ENCODE peak calls at places on chromosomes 7 and 10, in eight cellular contexts. X is H7; Y is right cardiac atrium; Q is NCI-H774; A is mucosa of gallbladder; J is COR-L47; Z is stimulated activated CD8-positive, alpha-beta memory T cell treated with anti-CD3 and anti-CD28 coated beads, Interleukin-4, amount 100 ng/mL, for 48 hours; G is Calu3. H is an unnamed sample.

GRCh38 chr7:407706-408539 is 111.7 kb downstream of the PDGFA start:
- DNase-seq in X (no peak), Y (no peak), Q (no peak), A (no peak), J (no peak), Z (no peak), G (no peak), H (no peak)

GRCh38 chr10:118960166-118961090 is 69.1 kb upstream of the NANOS1 start:
- DNase-seq in X (no peak), Y (no peak), Q (no peak), A (no peak), J (no peak), Z (no peak), G (no peak), H (peak; percentile 75)

GRCh38 chr7:48337012-48337621 is 165.9 kb downstream of the ABCA13 start:
- DNase-seq in X (peak; percentile 61), Y (no peak), Q (no peak), A (no peak), J (peak; percentile 40), Z (no peak), G (peak; percentile 47), H (no peak)

GRCh38 chr10:56212951-56213350 is 148.1 kb downstream of the ZWINT start:
- DNase-seq in X (no peak), Y (no peak), Q (no peak), A (no peak), J (no peak), Z (no peak), G (no peak), H (no peak)

GRCh38 chr7:152435384-152436278 is at the start of gene KMT2C:
- DNase-seq in X (peak; percentile 90), Y (peak; percentile 86), Q (peak; percentile 67), A (peak; percentile 45), J (peak; percentile 58), Z (peak; percentile 57), G (peak; percentile 51), H (peak; percentile 76)

GRCh38 chr10:44724415-44725174 is 186.5 kb upstream of the TMEM72 start:
- DNase-seq in X (no peak), Y (peak; percentile 41), Q (no peak), A (no peak), J (no peak), Z (no peak), G (no peak), H (no peak)

GRCh38 chr10:11685787-11686218 is 56.4 kb upstream of the ECHDC3 start:
- DNase-seq in X (no peak), Y (peak; percentile 90), Q (peak; percentile 39), A (peak; percentile 82), J (peak; percentile 70), Z (peak; percentile 29), G (peak; percentile 72), H (peak; percentile 91)

GRCh38 chr7:68406480-68406879 is 1191.8 kb upstream of the AUTS2 start:
- DNase-seq in X (no peak), Y (no peak), Q (no peak), A (no peak), J (no peak), Z (no peak), G (no peak), H (no peak)

GRCh38 chr7:141071260-141071854 is 2.5 kb upstream of the TMEM178B start:
- DNase-seq in X (peak; percentile 84), Y (peak; percentile 77), Q (peak; percentile 88), A (no peak), J (peak; percentile 90), Z (peak; percentile 65), G (peak; percentile 43), H (no peak)

GRCh38 chr7:76262683-76263402 is 39.6 kb upstream of the HSPB1 start:
- DNase-seq in X (peak; percentile 58), Y (peak; percentile 71), Q (peak; percentile 41), A (peak; percentile 50), J (peak; percentile 77), Z (peak; percentile 56), G (peak; percentile 59), H (no peak)

GRCh38 chr7:141884544-141885227 is 31.5 kb upstream of the OR9A4 start:
- DNase-seq in X (no peak), Y (no peak), Q (no peak), A (no peak), J (no peak), Z (no peak), G (no peak), H (no peak)

GRCh38 chr10:117884088-117884487 is 162.7 kb downstream of the RAB11FIP2 start:
- DNase-seq in X (no peak), Y (no peak), Q (no peak), A (no peak), J (no peak), Z (no peak), G (no peak), H (no peak)

GRCh38 chr7:38369816-38370493 is 96.5 kb upstream of the TARP start:
- DNase-seq in X (peak; percentile 69), Y (peak; percentile 95), Q (peak; percentile 61), A (peak; percentile 86), J (peak; percentile 51), Z (peak; percentile 92), G (peak; percentile 95), H (peak; percentile 80)

GRCh38 chr10:110040767-110041478 is 33.1 kb downstream of the ADD3 start:
- DNase-seq in X (no peak), Y (no peak), Q (no peak), A (no peak), J (no peak), Z (no peak), G (no peak), H (no peak)

GRCh38 chr10:120184547-120185337 is 272.3 kb upstream of the PLPP4 start:
- DNase-seq in X (peak; percentile 57), Y (no peak), Q (no peak), A (no peak), J (peak; percentile 35), Z (no peak), G (no peak), H (no peak)

GRCh38 chr10:77756319-77757232 is 119.0 kb upstream of the KCNMA1 start:
- DNase-seq in X (peak; percentile 81), Y (no peak), Q (peak; percentile 35), A (peak; percentile 34), J (peak; percentile 13), Z (peak; percentile 45), G (peak; percentile 64), H (no peak)

GRCh38 chr10:87918254-87918859 is 54.9 kb downstream of the PTEN start:
- DNase-seq in X (no peak), Y (no peak), Q (no peak), A (no peak), J (no peak), Z (no peak), G (no peak), H (no peak)

GRCh38 chr7:155810607-155811559 is 1.4 kb downstream of the SHH start:
- DNase-seq in X (peak; percentile 70), Y (no peak), Q (no peak), A (no peak), J (no peak), Z (no peak), G (no peak), H (no peak)

GRCh38 chr10:47403401-47404318 is 19.6 kb upstream of the ZNF488 start:
- DNase-seq in X (no peak), Y (no peak), Q (no peak), A (no peak), J (no peak), Z (no peak), G (no peak), H (no peak)

GRCh38 chr10:110794808-110795207 is 76.9 kb upstream of the PDCD4 start:
- DNase-seq in X (no peak), Y (peak; percentile 83), Q (peak; percentile 83), A (no peak), J (no peak), Z (no peak), G (no peak), H (no peak)

GRCh38 chr10:95560288-95561199 is 627 bp downstream of the SORBS1 start:
- DNase-seq in X (peak; percentile 87), Y (peak; percentile 75), Q (no peak), A (peak; percentile 35), J (peak; percentile 20), Z (peak; percentile 57), G (peak; percentile 38), H (peak; percentile 53)

GRCh38 chr10:129951251-129951808 is 12.7 kb downstream of the EBF3 start:
- DNase-seq in X (no peak), Y (peak; percentile 50), Q (no peak), A (no peak), J (no peak), Z (no peak), G (no peak), H (no peak)

GRCh38 chr7:129110575-129111376 is 33.7 kb upstream of the TSPAN33 start:
- DNase-seq in X (peak; percentile 64), Y (no peak), Q (no peak), A (no peak), J (peak; percentile 67), Z (no peak), G (peak; percentile 14), H (no peak)

GRCh38 chr7:111210043-111210442 is 119.1 kb downstream of the LRRN3 start:
- DNase-seq in X (no peak), Y (no peak), Q (no peak), A (no peak), J (no peak), Z (no peak), G (no peak), H (no peak)

GRCh38 chr7:40527723-40528122 is 392.9 kb downstream of the SUGCT start:
- DNase-seq in X (no peak), Y (no peak), Q (no peak), A (no peak), J (no peak), Z (no peak), G (no peak), H (no peak)

H was measured in ovary.